ENCODE peak calls at places on chromosome 10, in four cellular contexts. K is transverse colon, A is HCT116, P is upper lobe of left lung. G is an unnamed sample. For H3K9me3 and H3K4me1, the result is how much of the 10 kb centered on the place peaks cover.

GRCh38 chr10:42933454-42934340 is 143.2 kb upstream of the RET start:
- DNase-seq in K (peak), P (no peak), A (no peak), G (no peak)

GRCh38 chr10:109933984-109934565 is 10.8 kb upstream of the XPNPEP1 start:
- DNase-seq in K (no peak), P (no peak), A (no peak), G (no peak)

GRCh38 chr10:110355181-110355831 is 50.6 kb upstream of the SMNDC1 start:
- DNase-seq in K (peak), A (no peak), P (no peak), G (no peak)

GRCh38 chr10:105262666-105263065 is 621.6 kb downstream of the SORCS3 start:
- DNase-seq in K (no peak), A (no peak), P (no peak), G (no peak)

GRCh38 chr10:100327007-100327700 is 2.9 kb downstream of the PKD2L1 start:
- DNase-seq in A (no peak), K (peak), P (peak), G (no peak)

GRCh38 chr10:132665946-132666732 is 119.8 kb downstream of the NKX6-2 start:
- DNase-seq in A (no peak), K (no peak), P (no peak), G (no peak)

GRCh38 chr10:16689227-16689626 is 128.0 kb downstream of the RSU1 start:
- DNase-seq in P (no peak), A (no peak), K (no peak), G (no peak)

GRCh38 chr10:97016728-97017473 is 168.9 kb downstream of the SLIT1 start:
- DNase-seq in P (no peak), A (no peak), K (no peak), G (no peak)

GRCh38 chr10:110786172-110786571 is 85.6 kb upstream of the PDCD4 start:
- DNase-seq in A (no peak), P (no peak), K (no peak), G (no peak)

GRCh38 chr10:104559935-104560334 is 81.2 kb upstream of the SORCS3 start:
- DNase-seq in A (no peak), K (no peak), P (no peak), G (no peak)

GRCh38 chr10:74934100-74934812 is 107.9 kb downstream of the KAT6B start:
- DNase-seq in A (no peak), K (no peak), P (no peak), G (no peak)

GRCh38 chr10:132788180-132788830 is 2.4 kb upstream of the NKX6-2 start:
- DNase-seq in A (no peak), K (peak), P (no peak), G (no peak)

GRCh38 chr10:84264611-84265141 is 19.8 kb downstream of the RGR start:
- DNase-seq in K (peak), A (peak), P (peak), G (peak)

GRCh38 chr10:110852255-110852896 is 19.4 kb upstream of the PDCD4 start:
- DNase-seq in A (peak), K (no peak), P (peak), G (no peak)

GRCh38 chr10:69730251-69731156 is 71.2 kb upstream of the COL13A1 start:
- DNase-seq in A (no peak), P (no peak), K (no peak), G (no peak)

GRCh38 chr10:60820093-60820769 is 42.0 kb downstream of the CDK1 start:
- DNase-seq in K (no peak), A (no peak), P (no peak), G (no peak)

GRCh38 chr10:96858706-96859050 is 26.6 kb downstream of the LCOR start:
- DNase-seq in K (no peak), P (no peak), A (no peak), G (no peak)

DNA sequence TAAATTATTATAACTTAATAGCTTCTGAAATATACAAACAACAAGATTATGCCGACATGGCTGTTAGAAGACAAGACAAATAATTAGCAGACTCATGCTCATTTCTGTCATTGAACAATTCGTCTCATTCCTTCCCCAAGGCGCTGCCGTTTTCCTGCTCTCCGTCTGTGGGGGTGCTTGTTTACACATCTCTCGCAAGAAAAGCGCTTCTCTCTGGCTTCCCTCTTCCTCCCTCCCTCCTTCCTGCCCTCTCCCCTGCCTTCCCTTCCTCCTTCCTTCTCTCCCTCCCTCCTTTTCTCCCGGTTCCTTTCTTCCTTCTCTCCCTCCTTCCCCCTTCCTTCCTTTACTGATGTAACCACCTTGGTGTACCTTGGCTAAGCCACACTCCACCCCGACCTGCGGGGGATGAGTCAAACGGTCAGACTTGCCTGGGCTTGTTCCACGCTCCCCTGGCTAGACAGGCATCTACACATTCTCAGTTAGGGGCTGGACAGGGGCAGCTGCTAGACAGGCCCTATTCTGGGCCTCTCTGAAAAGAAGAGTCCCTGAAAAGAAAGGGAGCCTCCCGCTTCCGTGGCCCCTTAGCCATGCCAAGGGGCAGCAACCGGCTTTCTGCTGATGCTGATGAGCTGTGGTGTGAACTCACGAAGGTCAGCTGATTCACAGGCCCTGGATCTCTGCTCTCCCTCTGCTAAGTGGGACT is 217.0 kb downstream of the TCERG1L start:
- DNase-seq in P (no peak), K (no peak), A (peak), G (no peak)
- H3K9me3 ChIP-seq in P (under half), K (under half), A (under half), G (under half)

DNA sequence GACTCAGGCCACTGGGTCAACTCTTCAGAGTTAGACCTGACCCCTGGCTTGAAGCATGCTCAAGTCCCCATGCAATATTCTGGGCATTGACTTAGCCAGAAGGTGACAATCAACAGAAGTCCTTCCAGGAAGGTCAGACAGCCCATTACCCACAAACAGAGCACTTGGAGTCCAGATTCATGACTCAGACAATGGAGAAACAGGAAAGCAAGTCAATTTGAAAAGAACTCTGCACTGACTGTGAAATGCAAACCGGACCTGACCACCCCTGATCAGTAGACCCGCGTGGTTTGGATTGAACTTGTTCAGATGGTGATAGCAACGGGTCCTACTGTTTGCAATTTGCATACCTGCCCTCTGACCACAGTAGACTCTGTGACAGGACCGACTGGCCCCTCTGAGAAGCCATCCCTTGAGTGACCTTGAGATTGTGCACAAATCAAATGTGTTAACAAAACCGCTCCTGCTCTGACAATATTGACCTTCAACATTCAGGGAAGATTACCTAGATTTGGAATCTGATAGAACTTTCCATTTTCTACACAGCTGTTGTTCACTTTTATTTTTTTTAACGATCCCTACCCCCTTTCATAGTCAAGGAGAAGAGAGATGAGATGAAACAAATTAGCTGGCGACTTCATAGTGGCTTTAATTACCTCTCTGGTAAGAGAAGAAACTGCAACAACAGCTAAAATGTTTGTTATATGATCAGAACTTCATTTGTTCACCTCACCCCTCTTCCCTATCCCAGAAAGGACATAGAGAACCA is 138.7 kb downstream of the NRP1 start:
- DNase-seq in A (no peak), K (no peak), P (no peak), G (no peak)
- H3K4me1 ChIP-seq in A (under half), K (under half), P (half or more), G (under half)

GRCh38 chr10:103495321-103495720 is 1.8 kb downstream of the NEURL1 start:
- DNase-seq in P (no peak), K (no peak), A (no peak), G (no peak)

GRCh38 chr10:103491729-103492364 is 1.7 kb upstream of the NEURL1 start:
- DNase-seq in A (peak), K (no peak), P (no peak), G (no peak)

GRCh38 chr10:103492655-103493261 is 747 bp upstream of the NEURL1 start:
- DNase-seq in K (no peak), A (no peak), P (no peak), G (no peak)

GRCh38 chr10:103493362-103493871 is at the start of gene NEURL1:
- DNase-seq in P (no peak), K (no peak), A (no peak), G (no peak)

GRCh38 chr10:103493911-103494877 is 689 bp downstream of the NEURL1 start:
- DNase-seq in P (no peak), A (no peak), K (no peak), G (peak)
- H3K4me3 ChIP-seq in P (peak), A (no peak), K (peak), G (peak)

GRCh38 chr10:7436490-7437100 is 25.8 kb upstream of the SFMBT2 start:
- DNase-seq in P (no peak), K (no peak), A (no peak), G (no peak)

GRCh38 chr10:7435674-7436073 is 24.8 kb upstream of the SFMBT2 start:
- DNase-seq in K (no peak), A (no peak), P (no peak), G (peak)

GRCh38 chr10:7432884-7433726 is 22.3 kb upstream of the SFMBT2 start:
- DNase-seq in A (no peak), K (no peak), P (no peak), G (peak)

GRCh38 chr10:7433861-7434260 is 23.0 kb upstream of the SFMBT2 start:
- DNase-seq in P (no peak), K (no peak), A (no peak), G (no peak)

GRCh38 chr10:7434332-7434731 is 23.5 kb upstream of the SFMBT2 start:
- DNase-seq in A (no peak), K (no peak), P (no peak), G (no peak)
- H3K9me3 ChIP-seq in A (under half), K (under half), P (under half), G (under half)

DNA sequence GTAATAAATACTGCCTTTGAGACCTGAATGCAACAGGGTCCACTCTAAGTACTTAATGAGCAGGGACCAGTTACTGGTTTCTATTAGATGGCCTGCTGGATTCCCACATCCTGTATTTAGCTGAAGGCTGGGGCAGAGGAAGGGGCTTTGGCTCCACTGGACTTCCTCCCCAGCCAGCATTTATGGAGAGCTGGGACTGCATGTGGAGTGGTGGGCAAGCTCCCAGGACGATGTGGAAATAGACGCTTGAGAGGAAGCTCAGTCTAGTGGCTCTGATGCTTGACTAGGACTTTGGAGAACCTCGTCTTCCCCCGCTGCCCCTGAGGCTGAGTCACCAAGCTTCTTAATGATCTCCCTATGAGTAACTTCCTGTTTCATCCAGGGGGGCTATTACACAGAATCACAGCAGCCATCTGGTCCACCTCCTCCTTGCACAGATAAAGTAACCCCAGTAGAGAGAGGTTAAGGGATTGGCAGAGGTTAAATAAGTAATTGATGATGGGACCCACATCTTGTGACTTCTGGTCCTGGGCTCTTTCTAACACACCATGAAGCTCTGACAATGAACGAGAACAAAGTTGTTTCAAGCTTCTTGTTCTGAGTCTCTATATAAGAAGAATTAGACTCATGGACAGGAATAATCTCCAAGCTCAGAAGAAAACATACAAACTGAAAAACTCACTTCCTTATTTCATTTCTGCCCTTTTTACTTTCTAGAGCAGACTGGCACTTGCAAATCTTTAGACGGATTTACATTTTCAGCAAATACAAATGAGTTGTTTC is 126.2 kb downstream of the PRPF18 start:
- DNase-seq in K (peak), A (peak), P (peak), G (no peak)
- H3K4me1 ChIP-seq in K (under half), A (under half), P (under half), G (under half)

DNA sequence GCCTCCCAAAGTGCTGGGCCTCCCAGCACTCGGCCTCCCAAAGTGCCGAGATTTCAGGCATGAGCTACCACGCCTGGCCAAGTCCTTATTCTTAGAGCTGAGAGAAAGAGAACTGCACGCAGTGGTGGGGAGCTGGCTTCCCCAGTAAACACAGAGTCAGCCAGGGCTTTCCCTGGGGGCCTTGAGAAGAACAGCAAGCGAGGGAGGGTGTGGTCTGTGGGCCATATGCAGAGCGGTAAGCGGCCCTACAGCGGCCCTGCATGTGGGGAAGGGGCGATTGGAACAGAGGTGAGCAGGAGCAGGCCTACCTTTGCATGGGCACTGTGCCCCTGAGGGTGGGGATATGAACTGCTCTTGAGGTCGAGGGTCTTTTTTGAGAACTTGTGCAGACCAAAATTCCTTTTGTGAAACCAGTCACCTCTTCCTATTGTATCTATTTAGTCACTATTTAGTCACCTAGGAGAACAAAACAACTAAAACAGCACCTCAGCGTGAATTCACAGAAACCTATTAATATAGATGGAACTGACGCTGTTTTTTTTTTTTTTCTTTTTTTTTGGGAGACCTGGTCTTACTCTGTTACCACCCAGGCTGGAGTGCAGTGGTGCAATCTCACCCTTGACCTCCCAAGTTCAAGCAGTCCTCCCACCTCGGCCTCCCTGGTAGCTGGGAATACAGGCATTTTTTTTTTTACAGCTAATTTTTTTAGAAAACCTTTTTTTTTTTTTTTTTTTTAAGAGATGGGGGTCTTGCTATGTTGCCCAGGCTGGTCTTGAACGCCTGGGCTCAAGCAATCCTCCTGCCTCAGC is 36.9 kb upstream of the SH2D4B start:
- DNase-seq in K (no peak), P (peak), A (no peak), G (no peak)
- H3K4me3 ChIP-seq in K (no peak), P (no peak), A (no peak), G (no peak)

DNA sequence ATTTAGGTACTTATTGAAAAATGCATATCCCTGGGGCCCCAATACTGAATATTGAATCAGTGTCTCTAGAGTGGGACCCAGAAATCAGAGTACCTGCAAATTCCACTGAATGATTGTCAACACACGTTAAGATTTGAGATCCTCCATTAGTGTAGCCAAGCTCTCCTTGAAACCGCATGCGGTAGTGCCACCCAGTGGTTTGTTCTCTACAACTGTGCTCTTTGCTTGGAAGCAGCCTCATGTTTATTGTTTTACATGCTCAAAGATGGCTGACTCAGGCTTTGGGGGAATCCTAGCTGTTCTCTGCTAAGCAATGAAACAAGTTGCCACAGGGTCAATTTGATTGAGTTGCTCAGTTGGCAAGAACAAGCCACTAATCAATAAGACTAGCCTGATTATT is 340.2 kb upstream of the CELF2 start:
- DNase-seq in A (no peak), P (peak), K (peak), G (peak)
- H3K9me3 ChIP-seq in A (under half), P (under half), K (under half), G (under half)

GRCh38 chr10:101772017-101772894 is 3.7 kb downstream of the FGF8 start:
- DNase-seq in P (no peak), K (no peak), A (no peak), G (no peak)

GRCh38 chr10:101775273-101776131 is at the start of gene FGF8:
- DNase-seq in P (peak), A (no peak), K (no peak), G (no peak)

GRCh38 chr10:101772895-101773761 is 2.8 kb downstream of the FGF8 start:
- DNase-seq in A (no peak), K (no peak), P (peak), G (no peak)

GRCh38 chr10:101773923-101774588 is 1.9 kb downstream of the FGF8 start:
- DNase-seq in A (no peak), K (no peak), P (peak), G (no peak)

GRCh38 chr10:101774589-101775272 is 1.2 kb downstream of the FGF8 start:
- DNase-seq in P (peak), A (no peak), K (no peak), G (no peak)
- H3K4me1 ChIP-seq in P (under half), A (under half), K (under half), G (under half)